ENCODE peak calls at places on chromosome 3, in five cellular contexts. Z is MCF 10A, D is heart right ventricle, B is foreskin fibroblast, U is lower lobe of right lung. I is an unnamed sample.

GRCh38 chr3:181252626-181253025 is 263.1 kb upstream of the DNAJC19 start:
- DNase-seq in Z (no peak), B (no peak), U (no peak), D (no peak), I (no peak)

GRCh38 chr3:110593749-110594148 is 477.9 kb upstream of the NECTIN3 start:
- DNase-seq in B (no peak), Z (no peak), U (no peak), D (no peak), I (no peak)

GRCh38 chr3:37773471-37773870 is 88.2 kb upstream of the CTDSPL start:
- DNase-seq in U (no peak), B (no peak), D (no peak), Z (no peak), I (no peak)

GRCh38 chr3:15386352-15386751 is 41.0 kb downstream of the METTL6 start:
- DNase-seq in Z (no peak), B (no peak), U (no peak), D (no peak), I (no peak)

GRCh38 chr3:186277268-186277909 is 84.6 kb downstream of the DGKG start:
- DNase-seq in U (no peak), B (peak), D (no peak), Z (peak), I (no peak)

GRCh38 chr3:194267744-194268658 is 83.1 kb downstream of the CPN2 start:
- DNase-seq in U (peak), Z (no peak), B (no peak), D (peak), I (no peak)

GRCh38 chr3:126355777-126356372 is 1.3 kb downstream of the KLF15 start:
- DNase-seq in Z (no peak), U (peak), D (peak), B (peak), I (peak)

GRCh38 chr3:194688946-194689345 is 3.3 kb downstream of the FAM43A start:
- DNase-seq in B (no peak), D (no peak), Z (no peak), U (no peak), I (no peak)

GRCh38 chr3:113243846-113244245 is 32.5 kb downstream of the BOC start:
- DNase-seq in U (no peak), Z (no peak), D (no peak), B (no peak), I (no peak)

GRCh38 chr3:197881601-197882000 is 68.4 kb upstream of the RPL35A start:
- DNase-seq in D (no peak), Z (no peak), B (no peak), U (no peak), I (no peak)

GRCh38 chr3:41274944-41275668 is 75.8 kb downstream of the CTNNB1 start:
- DNase-seq in D (no peak), U (no peak), B (peak), Z (peak), I (no peak)

GRCh38 chr3:165622356-165622755 is 214.9 kb downstream of the BCHE start:
- DNase-seq in Z (no peak), U (no peak), B (no peak), D (no peak), I (no peak)

GRCh38 chr3:99753268-99753975 is 64.2 kb upstream of the CMSS1 start:
- DNase-seq in Z (peak), D (no peak), U (no peak), B (peak), I (no peak)

GRCh38 chr3:18134386-18135082 is 290.6 kb downstream of the SATB1 start:
- DNase-seq in D (no peak), Z (peak), U (no peak), B (peak), I (no peak)

GRCh38 chr3:183698318-183698731 is 728 bp downstream of the YEATS2 start:
- DNase-seq in B (no peak), U (no peak), D (peak), Z (peak), I (peak)

GRCh38 chr3:196896229-196896628 is 28.5 kb downstream of the SENP5 start:
- DNase-seq in Z (no peak), U (no peak), B (no peak), D (no peak), I (no peak)

GRCh38 chr3:131699001-131699400 is 196.2 kb upstream of the MRPL3 start:
- DNase-seq in Z (no peak), D (no peak), U (no peak), B (no peak), I (no peak)

GRCh38 chr3:132709761-132710160 is 12.4 kb downstream of the NPHP3 start:
- DNase-seq in B (no peak), U (no peak), D (no peak), Z (no peak), I (no peak)

GRCh38 chr3:160152638-160153037 is 72.6 kb upstream of the C3orf80 start:
- DNase-seq in U (no peak), Z (no peak), B (no peak), D (no peak), I (no peak)

GRCh38 chr3:139473155-139473771 is 3.1 kb downstream of the RBP2 start:
- DNase-seq in B (no peak), D (no peak), Z (no peak), U (no peak), I (no peak)

GRCh38 chr3:61425356-61425755 is 136.0 kb upstream of the PTPRG start:
- DNase-seq in U (no peak), Z (peak), B (no peak), D (no peak), I (no peak)

GRCh38 chr3:130820976-130821375 is 72.9 kb upstream of the ATP2C1 start:
- DNase-seq in Z (peak), B (peak), U (peak), D (no peak), I (no peak)

GRCh38 chr3:72970942-72971341 is 25.7 kb upstream of the PPP4R2 start:
- DNase-seq in U (no peak), Z (no peak), B (no peak), D (no peak), I (no peak)

GRCh38 chr3:177358968-177359600 is 161.8 kb upstream of the TBL1XR1 start:
- DNase-seq in D (peak), B (no peak), Z (peak), U (peak), I (peak)

GRCh38 chr3:13049400-13049799 is 23.8 kb downstream of the IQSEC1 start:
- DNase-seq in U (no peak), Z (no peak), B (no peak), D (no peak), I (no peak)

GRCh38 chr3:13045245-13045903 is 27.9 kb downstream of the IQSEC1 start:
- DNase-seq in U (peak), B (no peak), D (no peak), Z (no peak), I (no peak)

GRCh38 chr3:13045904-13046568 is 27.2 kb downstream of the IQSEC1 start:
- DNase-seq in U (peak), B (no peak), Z (no peak), D (peak), I (no peak)

GRCh38 chr3:13046569-13047279 is 26.5 kb downstream of the IQSEC1 start:
- DNase-seq in U (peak), D (no peak), Z (no peak), B (no peak), I (no peak)

DNA sequence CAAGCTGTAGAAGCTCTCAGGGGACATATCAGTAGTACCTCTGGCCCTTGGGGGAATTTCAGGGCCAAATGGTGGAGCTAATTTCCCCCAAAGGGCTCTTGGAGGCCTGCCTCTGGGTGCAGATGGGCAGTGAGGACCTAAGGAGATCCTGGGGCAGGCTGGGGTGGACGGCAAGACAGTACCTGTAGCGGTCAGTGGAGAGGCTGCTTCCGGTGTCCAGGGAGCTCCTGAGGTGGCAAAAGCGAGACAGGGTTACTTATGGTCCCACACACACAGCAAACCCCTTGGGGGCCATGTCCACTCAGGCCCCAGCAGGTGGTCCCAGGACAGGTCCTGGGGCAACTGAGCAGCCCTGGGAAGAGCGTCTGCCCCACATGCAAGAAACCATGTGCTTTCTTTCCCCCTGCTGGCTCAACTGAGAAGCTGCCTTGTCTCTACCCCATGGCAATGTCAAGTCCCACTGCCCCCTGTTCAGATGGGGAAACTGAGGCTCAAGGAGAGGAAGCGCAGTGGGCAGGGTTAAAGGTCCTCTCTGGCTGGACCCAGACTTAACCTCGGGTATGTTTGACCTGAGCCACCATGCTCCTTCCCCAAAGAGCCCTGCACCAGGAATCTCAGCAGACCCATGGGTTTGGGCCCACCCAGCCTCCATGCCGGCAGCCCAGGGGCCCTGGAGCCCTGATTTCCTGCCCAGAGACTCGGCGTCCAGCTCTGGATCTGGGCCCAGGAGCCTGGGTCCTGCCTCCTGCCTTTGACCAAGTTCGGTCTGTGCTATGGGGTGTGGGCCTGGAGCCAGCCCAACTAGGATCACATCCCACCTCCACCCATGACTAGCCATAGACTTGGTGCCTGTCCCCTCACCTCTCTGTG is 25.7 kb downstream of the IQSEC1 start:
- DNase-seq in U (peak), B (no peak), Z (no peak), D (no peak), I (no peak)
- TF ChIP-seq CTCF in U (no peak), B (peak), Z (no peak), D (no peak), I (no peak)

GRCh38 chr3:171023566-171023965 is 3.0 kb downstream of the SLC2A2 start:
- DNase-seq in U (no peak), D (no peak), B (no peak), Z (no peak), I (no peak)

GRCh38 chr3:171021377-171021776 is 5.1 kb downstream of the SLC2A2 start:
- DNase-seq in Z (no peak), D (no peak), B (no peak), U (no peak), I (no peak)

GRCh38 chr3:171013822-171014748 is 12.4 kb downstream of the SLC2A2 start:
- DNase-seq in D (no peak), U (no peak), B (no peak), Z (no peak), I (no peak)

GRCh38 chr3:171018151-171018935 is 8.2 kb downstream of the SLC2A2 start:
- DNase-seq in Z (no peak), D (no peak), U (no peak), B (no peak), I (no peak)
- TF ChIP-seq CTCF in Z (no peak), D (no peak), U (no peak), B (peak), I (peak)

DNA sequence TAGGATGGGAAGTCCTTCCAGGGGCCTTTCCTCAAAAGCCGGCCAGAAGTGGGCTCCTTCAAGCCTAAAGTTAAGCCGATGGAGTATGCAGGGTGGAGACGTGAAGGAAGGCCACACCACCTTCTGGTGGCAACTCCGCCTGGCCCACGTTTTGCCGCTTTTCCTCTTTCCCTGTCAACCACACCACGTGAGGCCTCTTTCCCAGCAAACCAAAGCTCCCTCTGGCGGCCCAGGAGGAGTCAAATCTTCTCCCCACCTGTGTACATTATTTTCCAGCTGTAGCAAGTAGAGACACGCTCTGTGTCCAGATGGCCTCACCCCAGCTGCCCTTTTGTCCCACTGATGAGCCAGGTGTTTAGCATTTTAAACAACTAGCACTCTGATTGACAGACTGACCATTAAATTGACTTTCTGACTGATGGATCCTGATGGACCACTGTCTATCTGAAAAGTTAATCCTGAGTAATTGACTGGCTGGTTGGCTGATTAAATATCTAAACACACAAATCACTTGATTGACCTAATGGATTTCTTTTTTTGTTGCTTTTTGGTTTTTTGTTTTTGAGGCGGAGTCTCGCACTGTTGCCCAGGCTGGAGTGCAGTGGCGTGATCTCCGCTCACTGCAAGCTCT is 59.6 kb upstream of the ZBTB38 start:
- DNase-seq in Z (peak), U (peak), B (no peak), D (peak), I (peak)
- TF ChIP-seq CTCF in Z (peak), U (peak), B (peak), D (peak), I (peak)

DNA sequence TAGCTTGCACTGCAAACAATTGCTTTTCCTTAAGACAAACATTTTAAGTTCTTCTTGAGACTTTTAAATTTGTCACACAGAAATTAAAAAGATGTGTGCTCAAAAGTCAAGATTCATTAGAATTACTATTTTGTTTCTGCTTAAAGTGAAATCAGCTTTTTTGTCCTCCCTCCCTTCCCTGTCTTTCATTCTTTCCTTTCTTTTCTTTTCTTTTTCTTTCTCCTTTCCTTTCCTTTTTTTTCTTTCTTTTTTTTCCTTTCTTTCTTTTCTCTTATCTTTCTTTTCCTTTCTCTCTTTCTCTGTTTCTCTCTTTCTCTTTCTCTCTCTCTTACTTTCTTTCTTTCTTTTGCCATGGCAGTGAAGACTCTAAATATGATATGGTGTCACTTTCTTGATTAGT is 37.8 kb downstream of the FBXL2 start:
- DNase-seq in B (no peak), U (no peak), D (no peak), Z (no peak), I (no peak)
- TF ChIP-seq CTCF in B (no peak), U (no peak), D (no peak), Z (no peak), I (no peak)

GRCh38 chr3:31724681-31725080 is 192.0 kb downstream of the STT3B start:
- DNase-seq in Z (peak), D (no peak), B (no peak), U (no peak), I (no peak)
- TF ChIP-seq CTCF in Z (peak), D (no peak), B (peak), U (no peak), I (peak)

GRCh38 chr3:153783106-153783505 is 338.1 kb upstream of the ARHGEF26 start:
- DNase-seq in U (no peak), D (peak), B (no peak), Z (no peak), I (no peak)

GRCh38 chr3:153783804-153784203 is 337.4 kb upstream of the ARHGEF26 start:
- DNase-seq in B (no peak), Z (no peak), D (no peak), U (no peak), I (no peak)

GRCh38 chr3:153789380-153789779 is 331.8 kb upstream of the ARHGEF26 start:
- DNase-seq in U (no peak), Z (no peak), D (no peak), B (no peak), I (no peak)

DNA sequence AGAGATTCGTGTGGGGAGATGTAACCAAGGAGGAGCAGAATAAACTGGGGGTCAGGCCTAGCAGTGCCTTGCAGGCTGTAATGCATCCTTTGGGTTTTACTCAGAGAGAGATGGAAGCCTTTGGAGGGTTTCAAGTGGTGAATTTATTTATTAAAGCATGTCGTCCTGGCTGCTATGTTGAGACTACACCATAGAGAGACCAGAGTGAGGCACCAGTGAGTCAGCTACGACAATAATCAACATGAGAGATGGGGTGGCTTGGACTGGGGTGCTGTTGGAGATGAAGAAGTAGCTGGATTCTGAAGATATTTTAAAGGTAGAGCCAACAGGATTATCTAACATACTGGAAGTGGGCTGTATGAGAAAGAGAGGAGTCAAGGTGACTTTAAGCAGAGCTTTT is 335.3 kb upstream of the ARHGEF26 start:
- DNase-seq in U (no peak), Z (no peak), B (no peak), D (no peak), I (no peak)
- TF ChIP-seq CTCF in U (no peak), Z (no peak), B (no peak), D (no peak), I (no peak)

DNA sequence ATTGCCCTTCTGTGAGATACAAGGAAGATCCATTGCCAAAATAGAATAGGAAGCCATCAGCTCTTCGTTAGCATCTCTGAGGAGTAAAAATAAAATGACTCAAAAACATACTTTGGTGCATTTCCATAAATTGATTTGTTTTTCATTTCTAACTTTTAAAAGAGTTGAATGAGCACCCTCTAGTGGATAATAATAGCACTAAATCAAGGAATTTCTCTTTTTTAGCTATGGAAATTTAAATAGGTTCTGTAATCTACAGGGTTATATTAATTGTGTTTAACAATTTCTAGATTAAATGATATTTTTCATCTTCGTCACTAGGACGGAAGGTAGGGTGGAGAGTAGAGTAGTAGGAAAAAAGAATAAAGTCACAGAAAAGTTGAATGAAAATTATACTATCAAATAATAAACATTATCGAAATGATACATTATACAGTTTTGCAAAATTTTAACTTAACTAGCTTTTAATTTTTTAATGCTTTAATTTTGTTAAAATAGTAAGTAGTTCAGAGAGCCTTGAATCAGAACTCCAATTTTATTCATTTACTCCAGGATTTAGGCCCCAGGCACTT is 6.5 kb downstream of the NSUN3 start:
- DNase-seq in B (no peak), Z (peak), D (no peak), U (no peak), I (no peak)
- TF ChIP-seq CTCF in B (no peak), Z (peak), D (peak), U (peak), I (peak)

DNA sequence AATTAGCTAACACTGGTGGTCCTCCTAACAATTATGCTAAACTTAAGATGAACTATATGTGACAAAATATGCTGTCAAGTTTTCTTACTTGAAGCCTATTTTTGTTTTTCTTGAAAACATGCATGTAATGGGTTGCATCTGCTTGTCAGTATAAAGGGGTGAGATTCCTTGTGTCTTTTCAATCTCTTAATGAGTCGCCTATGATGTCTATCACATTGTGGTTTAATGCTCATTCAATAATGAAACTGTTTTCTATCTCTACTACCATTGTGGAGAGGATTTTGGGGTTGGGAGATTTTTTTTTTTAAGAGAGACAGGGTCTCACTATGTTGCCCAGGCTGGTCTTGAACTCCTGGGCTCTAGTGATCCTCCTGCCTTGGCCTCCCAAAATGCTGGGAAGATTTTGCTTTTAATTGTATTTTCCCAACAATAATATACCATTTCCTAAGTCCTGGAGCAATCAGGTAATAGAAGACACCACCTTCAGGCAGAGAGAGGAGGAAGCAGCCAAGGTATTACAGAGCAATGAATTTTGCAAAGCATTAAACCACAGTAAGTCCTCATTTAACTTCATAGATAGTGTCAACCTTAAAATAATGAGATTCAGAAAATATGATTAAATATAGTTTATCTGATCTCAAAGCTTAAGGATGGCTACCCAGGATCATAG is 17.4 kb upstream of the TRMT10C start:
- DNase-seq in B (no peak), D (no peak), Z (peak), U (no peak), I (no peak)
- TF ChIP-seq CTCF in B (no peak), D (no peak), Z (no peak), U (no peak), I (peak)

DNA sequence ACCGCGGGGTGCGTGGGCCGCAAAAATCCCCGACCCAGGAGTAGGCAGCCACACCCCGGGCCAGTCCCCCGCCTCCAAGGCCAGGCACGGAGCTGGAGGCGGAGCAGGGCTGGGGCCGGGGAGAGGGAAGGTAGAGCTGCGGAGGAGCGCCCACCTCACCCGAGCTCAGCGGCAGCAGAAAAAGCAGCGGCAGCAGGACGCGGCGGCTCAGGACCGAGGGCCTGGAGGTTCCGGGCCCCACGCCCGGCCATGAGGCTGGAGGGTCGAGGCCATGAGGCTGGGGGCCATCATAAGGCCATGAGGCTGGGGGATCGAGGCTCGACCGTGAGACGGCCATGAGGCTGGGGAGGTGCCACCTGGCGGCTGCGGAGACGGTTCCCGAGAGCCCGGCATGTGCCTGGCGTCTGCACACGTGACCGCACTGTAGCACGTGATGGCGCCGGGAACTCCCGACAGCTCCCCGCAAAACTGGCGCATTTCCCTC is 32.9 kb upstream of the PRSS50 start:
- DNase-seq in Z (no peak), D (no peak), U (no peak), B (no peak), I (no peak)
- TF ChIP-seq CTCF in Z (no peak), D (no peak), U (no peak), B (no peak), I (no peak)

I was measured in progenitor cell of endocrine pancreas.